ENCODE peak calls at places on chromosomes 13 and 19, in seven cellular contexts. One of them, this sample, is unnamed.

GRCh38 chr19:2503521-2504109 is 27.7 kb downstream of the GADD45B start:
- DNase-seq in iris pigment epithelial cell: peak; percentile 73
- DNase-seq in Jurkat, Clone E6-1: no peak
- DNase-seq in naive thymus-derived CD8-positive, alpha-beta T cell: peak; percentile 37
- DNase-seq in esophagus squamous epithelium: no peak
- DNase-seq in activated CD8-positive, alpha-beta T cell treated with anti-CD3 and anti-CD28 coated beads for 36 hours: peak; percentile 93
- DNase-seq in HT1080: peak; percentile 84
- DNase-seq in this sample: peak; percentile 80

GRCh38 chr19:33778089-33778791 is 18.4 kb upstream of the KCTD15 start:
- DNase-seq in esophagus squamous epithelium: no peak
- DNase-seq in HT1080: peak; percentile 59
- DNase-seq in Jurkat, Clone E6-1: peak; percentile 60
- DNase-seq in naive thymus-derived CD8-positive, alpha-beta T cell: peak; percentile 81
- DNase-seq in activated CD8-positive, alpha-beta T cell treated with anti-CD3 and anti-CD28 coated beads for 36 hours: peak; percentile 86
- DNase-seq in iris pigment epithelial cell: peak; percentile 57
- DNase-seq in this sample: peak; percentile 80

GRCh38 chr13:25844559-25845434 is 207.0 kb downstream of the SHISA2 start:
- DNase-seq in esophagus squamous epithelium: no peak
- DNase-seq in naive thymus-derived CD8-positive, alpha-beta T cell: no peak
- DNase-seq in Jurkat, Clone E6-1: no peak
- DNase-seq in activated CD8-positive, alpha-beta T cell treated with anti-CD3 and anti-CD28 coated beads for 36 hours: no peak
- DNase-seq in iris pigment epithelial cell: peak; percentile 3
- DNase-seq in HT1080: no peak
- DNase-seq in this sample: no peak

GRCh38 chr13:99847318-99847750 is 124.2 kb downstream of the ZIC5 start:
- DNase-seq in iris pigment epithelial cell: no peak
- DNase-seq in activated CD8-positive, alpha-beta T cell treated with anti-CD3 and anti-CD28 coated beads for 36 hours: no peak
- DNase-seq in esophagus squamous epithelium: no peak
- DNase-seq in naive thymus-derived CD8-positive, alpha-beta T cell: no peak
- DNase-seq in HT1080: no peak
- DNase-seq in Jurkat, Clone E6-1: no peak
- DNase-seq in this sample: no peak

GRCh38 chr19:6768236-6768785 is 1.1 kb upstream of the SH2D3A start:
- DNase-seq in HT1080: no peak
- DNase-seq in esophagus squamous epithelium: no peak
- DNase-seq in naive thymus-derived CD8-positive, alpha-beta T cell: peak; percentile 43
- DNase-seq in iris pigment epithelial cell: no peak
- DNase-seq in activated CD8-positive, alpha-beta T cell treated with anti-CD3 and anti-CD28 coated beads for 36 hours: peak; percentile 33
- DNase-seq in Jurkat, Clone E6-1: no peak
- DNase-seq in this sample: no peak

GRCh38 chr19:31296741-31297390 is 52.4 kb downstream of the TSHZ3 start:
- DNase-seq in iris pigment epithelial cell: no peak
- DNase-seq in naive thymus-derived CD8-positive, alpha-beta T cell: no peak
- DNase-seq in activated CD8-positive, alpha-beta T cell treated with anti-CD3 and anti-CD28 coated beads for 36 hours: no peak
- DNase-seq in HT1080: no peak
- DNase-seq in Jurkat, Clone E6-1: no peak
- DNase-seq in esophagus squamous epithelium: no peak
- DNase-seq in this sample: no peak

GRCh38 chr13:94309576-94309975 is 169.9 kb downstream of the DCT start:
- DNase-seq in esophagus squamous epithelium: no peak
- DNase-seq in Jurkat, Clone E6-1: no peak
- DNase-seq in naive thymus-derived CD8-positive, alpha-beta T cell: no peak
- DNase-seq in HT1080: no peak
- DNase-seq in activated CD8-positive, alpha-beta T cell treated with anti-CD3 and anti-CD28 coated beads for 36 hours: no peak
- DNase-seq in iris pigment epithelial cell: no peak
- DNase-seq in this sample: no peak

GRCh38 chr19:4181053-4181508 is 1.3 kb downstream of the SIRT6 start:
- DNase-seq in HT1080: no peak
- DNase-seq in activated CD8-positive, alpha-beta T cell treated with anti-CD3 and anti-CD28 coated beads for 36 hours: peak; percentile 22
- DNase-seq in esophagus squamous epithelium: no peak
- DNase-seq in Jurkat, Clone E6-1: peak; percentile 30
- DNase-seq in naive thymus-derived CD8-positive, alpha-beta T cell: no peak
- DNase-seq in iris pigment epithelial cell: no peak
- DNase-seq in this sample: no peak

GRCh38 chr19:39127812-39128510 is 2.4 kb downstream of the PAK4 start:
- DNase-seq in activated CD8-positive, alpha-beta T cell treated with anti-CD3 and anti-CD28 coated beads for 36 hours: no peak
- DNase-seq in esophagus squamous epithelium: no peak
- DNase-seq in naive thymus-derived CD8-positive, alpha-beta T cell: no peak
- DNase-seq in Jurkat, Clone E6-1: no peak
- DNase-seq in iris pigment epithelial cell: no peak
- DNase-seq in HT1080: no peak
- DNase-seq in this sample: no peak

GRCh38 chr13:45773236-45773635 is 71.1 kb downstream of the CBY2 start:
- DNase-seq in activated CD8-positive, alpha-beta T cell treated with anti-CD3 and anti-CD28 coated beads for 36 hours: no peak
- DNase-seq in naive thymus-derived CD8-positive, alpha-beta T cell: no peak
- DNase-seq in iris pigment epithelial cell: peak; percentile 49
- DNase-seq in HT1080: no peak
- DNase-seq in esophagus squamous epithelium: no peak
- DNase-seq in Jurkat, Clone E6-1: no peak
- DNase-seq in this sample: no peak

GRCh38 chr13:100497394-100497793 is 91.2 kb downstream of the GGACT start:
- DNase-seq in HT1080: peak; percentile 74
- DNase-seq in iris pigment epithelial cell: peak; percentile 82
- DNase-seq in Jurkat, Clone E6-1: no peak
- DNase-seq in esophagus squamous epithelium: no peak
- DNase-seq in naive thymus-derived CD8-positive, alpha-beta T cell: no peak
- DNase-seq in activated CD8-positive, alpha-beta T cell treated with anti-CD3 and anti-CD28 coated beads for 36 hours: no peak
- DNase-seq in this sample: peak; percentile 39

GRCh38 chr13:32638739-32639138 is 52.5 kb downstream of the PDS5B start:
- DNase-seq in naive thymus-derived CD8-positive, alpha-beta T cell: no peak
- DNase-seq in iris pigment epithelial cell: no peak
- DNase-seq in HT1080: no peak
- DNase-seq in esophagus squamous epithelium: no peak
- DNase-seq in Jurkat, Clone E6-1: no peak
- DNase-seq in activated CD8-positive, alpha-beta T cell treated with anti-CD3 and anti-CD28 coated beads for 36 hours: peak; percentile 15
- DNase-seq in this sample: no peak

GRCh38 chr19:28980236-28980868 is 232.6 kb downstream of the UQCRFS1 start:
- DNase-seq in iris pigment epithelial cell: no peak
- DNase-seq in HT1080: no peak
- DNase-seq in esophagus squamous epithelium: no peak
- DNase-seq in naive thymus-derived CD8-positive, alpha-beta T cell: no peak
- DNase-seq in Jurkat, Clone E6-1: no peak
- DNase-seq in activated CD8-positive, alpha-beta T cell treated with anti-CD3 and anti-CD28 coated beads for 36 hours: no peak
- DNase-seq in this sample: peak; percentile 77

GRCh38 chr13:60467098-60467497 is 70.1 kb downstream of the TDRD3 start:
- DNase-seq in esophagus squamous epithelium: no peak
- DNase-seq in iris pigment epithelial cell: no peak
- DNase-seq in naive thymus-derived CD8-positive, alpha-beta T cell: no peak
- DNase-seq in HT1080: no peak
- DNase-seq in activated CD8-positive, alpha-beta T cell treated with anti-CD3 and anti-CD28 coated beads for 36 hours: no peak
- DNase-seq in Jurkat, Clone E6-1: no peak
- DNase-seq in this sample: no peak

GRCh38 chr13:111230385-111230930 is 90.0 kb upstream of the TEX29 start:
- DNase-seq in naive thymus-derived CD8-positive, alpha-beta T cell: no peak
- DNase-seq in HT1080: no peak
- DNase-seq in esophagus squamous epithelium: no peak
- DNase-seq in iris pigment epithelial cell: no peak
- DNase-seq in Jurkat, Clone E6-1: no peak
- DNase-seq in activated CD8-positive, alpha-beta T cell treated with anti-CD3 and anti-CD28 coated beads for 36 hours: no peak
- DNase-seq in this sample: no peak

GRCh38 chr13:30033681-30034447 is 183.4 kb upstream of the UBL3 start:
- DNase-seq in Jurkat, Clone E6-1: no peak
- DNase-seq in activated CD8-positive, alpha-beta T cell treated with anti-CD3 and anti-CD28 coated beads for 36 hours: no peak
- DNase-seq in iris pigment epithelial cell: peak; percentile 83
- DNase-seq in naive thymus-derived CD8-positive, alpha-beta T cell: no peak
- DNase-seq in esophagus squamous epithelium: no peak
- DNase-seq in HT1080: peak; percentile 89
- DNase-seq in this sample: peak; percentile 88

GRCh38 chr13:102839462-102839861 is 6.4 kb upstream of the ERCC5 start:
- DNase-seq in HT1080: no peak
- DNase-seq in esophagus squamous epithelium: no peak
- DNase-seq in Jurkat, Clone E6-1: no peak
- DNase-seq in iris pigment epithelial cell: peak; percentile 57
- DNase-seq in activated CD8-positive, alpha-beta T cell treated with anti-CD3 and anti-CD28 coated beads for 36 hours: no peak
- DNase-seq in naive thymus-derived CD8-positive, alpha-beta T cell: no peak
- DNase-seq in this sample: peak; percentile 2

GRCh38 chr13:33208290-33208990 is 77.1 kb downstream of the STARD13 start:
- DNase-seq in HT1080: peak; percentile 45
- DNase-seq in Jurkat, Clone E6-1: no peak
- DNase-seq in naive thymus-derived CD8-positive, alpha-beta T cell: no peak
- DNase-seq in activated CD8-positive, alpha-beta T cell treated with anti-CD3 and anti-CD28 coated beads for 36 hours: no peak
- DNase-seq in esophagus squamous epithelium: no peak
- DNase-seq in iris pigment epithelial cell: no peak
- DNase-seq in this sample: no peak

GRCh38 chr19:15323496-15324235 is 8.7 kb downstream of the BRD4 start:
- DNase-seq in naive thymus-derived CD8-positive, alpha-beta T cell: no peak
- DNase-seq in Jurkat, Clone E6-1: no peak
- DNase-seq in esophagus squamous epithelium: no peak
- DNase-seq in activated CD8-positive, alpha-beta T cell treated with anti-CD3 and anti-CD28 coated beads for 36 hours: no peak
- DNase-seq in HT1080: no peak
- DNase-seq in iris pigment epithelial cell: peak; percentile 78
- DNase-seq in this sample: peak; percentile 52

GRCh38 chr13:110600261-110600819 is 15.0 kb upstream of the NAXD start:
- DNase-seq in naive thymus-derived CD8-positive, alpha-beta T cell: no peak
- DNase-seq in Jurkat, Clone E6-1: no peak
- DNase-seq in HT1080: no peak
- DNase-seq in esophagus squamous epithelium: no peak
- DNase-seq in iris pigment epithelial cell: no peak
- DNase-seq in activated CD8-positive, alpha-beta T cell treated with anti-CD3 and anti-CD28 coated beads for 36 hours: no peak
- DNase-seq in this sample: no peak

GRCh38 chr19:35959040-35959967 is 23.1 kb downstream of the LRFN3 start:
- DNase-seq in Jurkat, Clone E6-1: no peak
- DNase-seq in activated CD8-positive, alpha-beta T cell treated with anti-CD3 and anti-CD28 coated beads for 36 hours: peak; percentile 79
- DNase-seq in HT1080: no peak
- DNase-seq in esophagus squamous epithelium: no peak
- DNase-seq in iris pigment epithelial cell: peak; percentile 16
- DNase-seq in naive thymus-derived CD8-positive, alpha-beta T cell: peak; percentile 80
- DNase-seq in this sample: no peak

GRCh38 chr19:5299137-5299536 is 41.5 kb downstream of the PTPRS start:
- DNase-seq in esophagus squamous epithelium: no peak
- DNase-seq in iris pigment epithelial cell: no peak
- DNase-seq in Jurkat, Clone E6-1: no peak
- DNase-seq in activated CD8-positive, alpha-beta T cell treated with anti-CD3 and anti-CD28 coated beads for 36 hours: no peak
- DNase-seq in HT1080: no peak
- DNase-seq in naive thymus-derived CD8-positive, alpha-beta T cell: no peak
- DNase-seq in this sample: no peak

GRCh38 chr19:14496849-14497346 is 971 bp upstream of the GIPC1 start:
- DNase-seq in activated CD8-positive, alpha-beta T cell treated with anti-CD3 and anti-CD28 coated beads for 36 hours: no peak
- DNase-seq in naive thymus-derived CD8-positive, alpha-beta T cell: no peak
- DNase-seq in iris pigment epithelial cell: no peak
- DNase-seq in esophagus squamous epithelium: no peak
- DNase-seq in Jurkat, Clone E6-1: no peak
- DNase-seq in HT1080: no peak
- DNase-seq in this sample: peak; percentile 88

GRCh38 chr13:41401371-41401770 is 56.0 kb upstream of the RGCC start:
- DNase-seq in HT1080: no peak
- DNase-seq in naive thymus-derived CD8-positive, alpha-beta T cell: no peak
- DNase-seq in esophagus squamous epithelium: no peak
- DNase-seq in iris pigment epithelial cell: no peak
- DNase-seq in Jurkat, Clone E6-1: no peak
- DNase-seq in activated CD8-positive, alpha-beta T cell treated with anti-CD3 and anti-CD28 coated beads for 36 hours: no peak
- DNase-seq in this sample: no peak

GRCh38 chr13:36096411-36097184 is 34.6 kb downstream of the DCLK1 start:
- DNase-seq in iris pigment epithelial cell: peak; percentile 43
- DNase-seq in Jurkat, Clone E6-1: no peak
- DNase-seq in activated CD8-positive, alpha-beta T cell treated with anti-CD3 and anti-CD28 coated beads for 36 hours: no peak
- DNase-seq in naive thymus-derived CD8-positive, alpha-beta T cell: no peak
- DNase-seq in esophagus squamous epithelium: no peak
- DNase-seq in HT1080: no peak
- DNase-seq in this sample: peak; percentile 93

This sample was measured in kidney tubule cell.